ENCODE peak calls at places on chromosomes 3 and 15, in six cellular contexts. Q is lower lobe of right lung, X is left ventricle myocardium inferior, D is heart left ventricle, P is bronchial epithelial cell, T is endodermal cell. M is an unnamed sample.

GRCh38 chr3:176661432-176661964 is 535.8 kb downstream of the TBL1XR1 start:
- DNase-seq in D (no peak), P (no peak), Q (no peak), T (no peak), X (no peak), M (no peak)

GRCh38 chr3:4852780-4853748 is 126.2 kb upstream of the BHLHE40 start:
- DNase-seq in Q (no peak), X (no peak), D (no peak), T (no peak), P (no peak), M (no peak)

GRCh38 chr3:177282028-177282655 is 84.9 kb upstream of the TBL1XR1 start:
- DNase-seq in Q (no peak), T (no peak), D (no peak), X (no peak), P (no peak), M (no peak)

GRCh38 chr15:67048281-67049279 is 16.8 kb upstream of the SMAD3 start:
- DNase-seq in D (no peak), X (peak; percentile 22), T (no peak), P (peak; percentile 97), Q (peak; percentile 77), M (peak; percentile 89)

GRCh38 chr3:163327086-163327485 is 1751.2 kb downstream of the SI start:
- DNase-seq in Q (no peak), P (no peak), D (no peak), T (no peak), X (no peak), M (no peak)

GRCh38 chr3:118641608-118642007 is 393.0 kb downstream of the IGSF11 start:
- DNase-seq in Q (no peak), X (no peak), P (peak; percentile 30), T (peak; percentile 79), D (no peak), M (no peak)

GRCh38 chr3:105747056-105747455 is 121.8 kb downstream of the CBLB start:
- DNase-seq in T (no peak), Q (no peak), P (peak; percentile 62), D (no peak), X (no peak), M (no peak)

GRCh38 chr15:51649659-51650521 is 27.3 kb upstream of the DMXL2 start:
- DNase-seq in X (no peak), P (peak; percentile 77), T (peak; percentile 53), Q (no peak), D (no peak), M (peak; percentile 50)

GRCh38 chr15:78492841-78493240 is 14.5 kb upstream of the HYKK start:
- DNase-seq in D (no peak), T (no peak), X (no peak), Q (no peak), P (no peak), M (no peak)

GRCh38 chr3:171187706-171188290 is 161.3 kb upstream of the SLC2A2 start:
- DNase-seq in P (peak; percentile 46), X (no peak), D (no peak), Q (no peak), T (peak; percentile 62), M (no peak)

GRCh38 chr15:95368211-95368610 is 962.3 kb upstream of the NR2F2 start:
- DNase-seq in P (no peak), X (no peak), D (no peak), T (no peak), Q (no peak), M (no peak)

GRCh38 chr15:73110246-73110645 is 58.0 kb downstream of the NEO1 start:
- DNase-seq in T (no peak), X (no peak), P (no peak), Q (no peak), D (no peak), M (no peak)

GRCh38 chr3:60188803-60189202 is 1062.4 kb downstream of the FHIT start:
- DNase-seq in P (no peak), X (no peak), D (no peak), Q (no peak), T (no peak), M (no peak)

GRCh38 chr15:92984161-92984560 is 84.0 kb downstream of the CHD2 start:
- DNase-seq in X (no peak), D (no peak), Q (no peak), T (no peak), P (no peak), M (no peak)

GRCh38 chr3:908839-909238 is 184.0 kb upstream of the CNTN6 start:
- DNase-seq in T (peak; percentile 75), Q (no peak), P (no peak), X (no peak), D (no peak), M (no peak)

GRCh38 chr3:53729618-53730017 is 116.6 kb downstream of the CHDH start:
- DNase-seq in Q (no peak), T (no peak), D (no peak), P (peak; percentile 27), X (no peak), M (no peak)

GRCh38 chr15:78811124-78811824 is at the start of gene ADAMTS7:
- DNase-seq in Q (peak; percentile 76), D (peak; percentile 82), T (peak; percentile 94), P (no peak), X (peak; percentile 82), M (peak; percentile 32)

GRCh38 chr15:68646156-68646555 is 67.4 kb downstream of the CORO2B start:
- DNase-seq in D (no peak), X (no peak), Q (no peak), P (no peak), T (peak; percentile 30), M (no peak)

GRCh38 chr3:64214697-64215018 is 10.6 kb downstream of the PRICKLE2 start:
- DNase-seq in P (peak; percentile 60), X (no peak), Q (no peak), D (peak; percentile 50), T (no peak), M (no peak)

GRCh38 chr3:161977063-161977462 is 480.5 kb downstream of the OTOL1 start:
- DNase-seq in Q (no peak), D (no peak), T (no peak), P (no peak), X (no peak), M (no peak)

GRCh38 chr3:39752751-39753150 is 56.7 kb upstream of the MYRIP start:
- DNase-seq in Q (no peak), X (no peak), T (no peak), D (no peak), P (peak; percentile 64), M (no peak)

GRCh38 chr3:134761213-134761612 is 33.8 kb upstream of the EPHB1 start:
- DNase-seq in P (no peak), Q (no peak), D (no peak), T (no peak), X (no peak), M (no peak)
- H3K27me3 ChIP-seq in P (no peaks in the 10 kb centered on the region), Q (no peaks in the 10 kb centered on the region), D (no peaks in the 10 kb centered on the region), T (peaks cover 21% of the 10 kb centered on the region), X (peaks cover 4% of the 10 kb centered on the region), M (no peaks in the 10 kb centered on the region)

GRCh38 chr3:159157275-159157674 is 355.4 kb downstream of the MFSD1 start:
- DNase-seq in D (no peak), X (no peak), P (no peak), T (no peak), Q (no peak), M (no peak)

GRCh38 chr3:159158801-159159200 is 356.9 kb downstream of the MFSD1 start:
- DNase-seq in X (no peak), P (no peak), T (no peak), D (no peak), Q (no peak), M (no peak)

GRCh38 chr3:159159546-159159945 is 357.7 kb downstream of the MFSD1 start:
- DNase-seq in D (no peak), T (no peak), Q (no peak), P (no peak), X (no peak), M (no peak)

GRCh38 chr3:159163656-159164055 is 361.8 kb downstream of the MFSD1 start:
- DNase-seq in Q (no peak), T (no peak), D (no peak), X (no peak), P (peak; percentile 12), M (no peak)

GRCh38 chr3:159158213-159158612 is 356.4 kb downstream of the MFSD1 start:
- DNase-seq in P (peak; percentile 74), Q (no peak), T (no peak), X (no peak), D (no peak), M (no peak)
- TF ChIP-seq CTCF in P (peak; percentile 26), Q (no peak), T (peak; percentile 59), X (no peak), D (no peak), M (peak; percentile 31)

DNA sequence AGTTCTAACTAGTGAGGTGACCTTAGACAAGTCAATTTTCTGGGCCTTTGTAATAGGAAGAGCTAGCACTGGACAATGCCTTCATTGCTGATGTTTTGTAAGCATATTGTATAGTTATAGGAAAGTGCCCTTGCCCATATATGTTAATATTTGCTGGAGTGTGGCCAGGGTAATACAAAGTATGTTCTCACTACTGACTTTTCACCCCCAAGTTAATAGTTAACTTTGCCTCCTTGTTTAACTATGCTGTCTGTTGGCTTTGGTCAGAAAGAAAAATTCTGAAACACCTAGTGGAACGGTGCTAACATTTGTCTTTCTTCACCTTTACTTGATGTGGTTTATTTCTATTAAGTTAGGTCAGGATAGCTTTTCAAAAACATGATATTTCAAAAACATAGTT is 287.4 kb upstream of the CTNNB1 start:
- DNase-seq in D (no peak), T (no peak), X (no peak), Q (no peak), P (no peak), M (no peak)
- H3K4me3 ChIP-seq in D (no peak overlapping the region), T (no peak overlapping the region), X (no peak overlapping the region), Q (no peak overlapping the region), P (no peak overlapping the region), M (no peak overlapping the region)

DNA sequence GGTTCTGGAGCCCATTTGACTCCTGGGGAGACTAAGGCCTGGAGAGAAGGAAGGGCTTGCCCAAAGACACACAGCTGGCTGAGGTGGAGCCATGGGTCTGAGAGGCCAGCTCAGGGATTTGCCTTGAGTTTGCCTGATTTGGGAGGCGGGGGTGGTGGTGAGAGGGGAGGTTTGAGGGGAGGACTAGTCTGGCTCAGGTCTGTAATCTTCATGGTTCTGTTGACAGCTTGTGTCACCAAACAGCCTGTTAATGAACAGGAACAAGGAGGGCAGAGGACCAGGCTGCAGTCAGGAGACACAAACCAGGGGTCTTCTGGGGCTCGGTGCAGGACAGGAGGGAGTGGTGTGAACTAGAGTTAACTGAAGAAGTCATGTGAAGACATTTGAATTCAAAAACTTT is 3.6 kb downstream of the TRH start:
- DNase-seq in X (no peak), Q (no peak), T (no peak), D (no peak), P (no peak), M (no peak)
- H3K27me3 ChIP-seq in X (peaks cover 82% of the 10 kb centered on the region), Q (peaks cover 47% of the 10 kb centered on the region), T (peaks cover 95% of the 10 kb centered on the region), D (peaks cover 51% of the 10 kb centered on the region), P (peaks cover 24% of the 10 kb centered on the region), M (peaks cover 65% of the 10 kb centered on the region)

GRCh38 chr3:43838877-43839276 is 148.1 kb downstream of the ABHD5 start:
- DNase-seq in P (peak; percentile 18), X (no peak), T (peak; percentile 65), D (no peak), Q (no peak), M (no peak)
- TF ChIP-seq CTCF in P (peak; percentile 37), X (no peak), T (peak; percentile 75), D (no peak), Q (no peak), M (no peak)